ENCODE peak calls at places on chromosomes 7 and 10, in seven cellular contexts. One of them, this sample, is unnamed.

GRCh38 chr10:74681917-74682627 is 144.3 kb upstream of the KAT6B start:
- DNase-seq in heart left ventricle: no peak
- DNase-seq in pancreas: no peak
- DNase-seq in fibroblast of lung: peak; percentile 6
- DNase-seq in GM23248: peak; percentile 31
- DNase-seq in ovary: no peak
- DNase-seq in cardiac muscle cell: no peak
- DNase-seq in this sample: no peak

GRCh38 chr10:69958232-69958902 is 94.3 kb upstream of the MACROH2A2 start:
- DNase-seq in cardiac muscle cell: peak; percentile 52
- DNase-seq in heart left ventricle: no peak
- DNase-seq in fibroblast of lung: peak; percentile 63
- DNase-seq in ovary: no peak
- DNase-seq in GM23248: peak; percentile 66
- DNase-seq in pancreas: peak; percentile 16
- DNase-seq in this sample: no peak

GRCh38 chr7:37045786-37046185 is 321.5 kb upstream of the AOAH start:
- DNase-seq in heart left ventricle: no peak
- DNase-seq in GM23248: no peak
- DNase-seq in cardiac muscle cell: no peak
- DNase-seq in fibroblast of lung: no peak
- DNase-seq in ovary: no peak
- DNase-seq in pancreas: no peak
- DNase-seq in this sample: no peak

GRCh38 chr10:75319274-75319673 is 82.3 kb downstream of the ZNF503 start:
- DNase-seq in GM23248: no peak
- DNase-seq in heart left ventricle: no peak
- DNase-seq in fibroblast of lung: no peak
- DNase-seq in cardiac muscle cell: no peak
- DNase-seq in ovary: no peak
- DNase-seq in pancreas: no peak
- DNase-seq in this sample: no peak

GRCh38 chr10:30463944-30464451 is 30.0 kb downstream of the MAP3K8 start:
- DNase-seq in cardiac muscle cell: no peak
- DNase-seq in fibroblast of lung: no peak
- DNase-seq in heart left ventricle: no peak
- DNase-seq in GM23248: peak; percentile 36
- DNase-seq in pancreas: no peak
- DNase-seq in ovary: no peak
- DNase-seq in this sample: no peak

GRCh38 chr7:2815523-2816240 is 28.4 kb downstream of the GNA12 start:
- DNase-seq in ovary: no peak
- DNase-seq in heart left ventricle: no peak
- DNase-seq in GM23248: no peak
- DNase-seq in cardiac muscle cell: no peak
- DNase-seq in pancreas: no peak
- DNase-seq in fibroblast of lung: no peak
- DNase-seq in this sample: no peak

GRCh38 chr7:43294080-43294630 is 181.7 kb downstream of the HECW1 start:
- DNase-seq in cardiac muscle cell: no peak
- DNase-seq in ovary: no peak
- DNase-seq in GM23248: peak; percentile 87
- DNase-seq in pancreas: no peak
- DNase-seq in fibroblast of lung: peak; percentile 91
- DNase-seq in heart left ventricle: no peak
- DNase-seq in this sample: no peak

GRCh38 chr7:45092100-45092930 is 3.5 kb upstream of the NACAD start:
- DNase-seq in heart left ventricle: no peak
- DNase-seq in GM23248: peak; percentile 73
- DNase-seq in fibroblast of lung: peak; percentile 8
- DNase-seq in pancreas: no peak
- DNase-seq in ovary: no peak
- DNase-seq in cardiac muscle cell: no peak
- DNase-seq in this sample: no peak

GRCh38 chr10:86393858-86394472 is 27.4 kb upstream of the GRID1 start:
- DNase-seq in fibroblast of lung: no peak
- DNase-seq in GM23248: no peak
- DNase-seq in pancreas: no peak
- DNase-seq in cardiac muscle cell: no peak
- DNase-seq in ovary: no peak
- DNase-seq in heart left ventricle: no peak
- DNase-seq in this sample: no peak

GRCh38 chr10:132540456-132540855 is 2.9 kb downstream of the INPP5A start:
- DNase-seq in fibroblast of lung: peak; percentile 40
- DNase-seq in cardiac muscle cell: no peak
- DNase-seq in GM23248: peak; percentile 62
- DNase-seq in heart left ventricle: peak; percentile 44
- DNase-seq in pancreas: no peak
- DNase-seq in ovary: no peak
- DNase-seq in this sample: no peak

GRCh38 chr10:930415-931325 is 835 bp downstream of the LARP4B start:
- DNase-seq in GM23248: peak; percentile 76
- DNase-seq in ovary: peak; percentile 33
- DNase-seq in fibroblast of lung: peak; percentile 22
- DNase-seq in heart left ventricle: peak; percentile 29
- DNase-seq in pancreas: peak; percentile 40
- DNase-seq in cardiac muscle cell: peak; percentile 78
- DNase-seq in this sample: no peak

GRCh38 chr10:101939273-101939635 is 95.7 kb upstream of the KCNIP2 start:
- DNase-seq in cardiac muscle cell: no peak
- DNase-seq in fibroblast of lung: peak; percentile 97
- DNase-seq in ovary: no peak
- DNase-seq in GM23248: peak; percentile 90
- DNase-seq in pancreas: no peak
- DNase-seq in heart left ventricle: no peak
- DNase-seq in this sample: no peak

GRCh38 chr10:110610308-110610774 is 33.8 kb upstream of the RBM20 start:
- DNase-seq in GM23248: peak; percentile 70
- DNase-seq in fibroblast of lung: peak; percentile 56
- DNase-seq in cardiac muscle cell: peak; percentile 72
- DNase-seq in pancreas: peak; percentile 27
- DNase-seq in ovary: peak; percentile 16
- DNase-seq in heart left ventricle: peak; percentile 44
- DNase-seq in this sample: peak; percentile 4

GRCh38 chr10:73110345-73110849 is at the start of gene NUDT13:
- DNase-seq in cardiac muscle cell: peak; percentile 79
- DNase-seq in pancreas: peak; percentile 78
- DNase-seq in ovary: peak; percentile 69
- DNase-seq in fibroblast of lung: peak; percentile 81
- DNase-seq in GM23248: peak; percentile 88
- DNase-seq in heart left ventricle: peak; percentile 82
- DNase-seq in this sample: no peak

GRCh38 chr7:2309889-2310331 is 4.3 kb downstream of the SNX8 start:
- DNase-seq in GM23248: no peak
- DNase-seq in ovary: no peak
- DNase-seq in heart left ventricle: no peak
- DNase-seq in cardiac muscle cell: peak; percentile 17
- DNase-seq in fibroblast of lung: peak; percentile 87
- DNase-seq in pancreas: no peak
- DNase-seq in this sample: no peak

GRCh38 chr7:123230603-123231002 is 30.8 kb upstream of the SLC13A1 start:
- DNase-seq in pancreas: no peak
- DNase-seq in cardiac muscle cell: no peak
- DNase-seq in GM23248: no peak
- DNase-seq in fibroblast of lung: no peak
- DNase-seq in heart left ventricle: no peak
- DNase-seq in ovary: no peak
- DNase-seq in this sample: no peak

GRCh38 chr10:87844837-87845623 is 18.3 kb downstream of the KLLN start:
- DNase-seq in ovary: no peak
- DNase-seq in GM23248: peak; percentile 69
- DNase-seq in fibroblast of lung: peak; percentile 72
- DNase-seq in heart left ventricle: no peak
- DNase-seq in pancreas: no peak
- DNase-seq in cardiac muscle cell: no peak
- DNase-seq in this sample: no peak

GRCh38 chr10:129761166-129761565 is 202.9 kb downstream of the EBF3 start:
- DNase-seq in cardiac muscle cell: no peak
- DNase-seq in fibroblast of lung: no peak
- DNase-seq in pancreas: no peak
- DNase-seq in GM23248: no peak
- DNase-seq in heart left ventricle: no peak
- DNase-seq in ovary: no peak
- DNase-seq in this sample: no peak

GRCh38 chr10:117885206-117885605 is 161.5 kb downstream of the RAB11FIP2 start:
- DNase-seq in ovary: no peak
- DNase-seq in pancreas: no peak
- DNase-seq in fibroblast of lung: no peak
- DNase-seq in heart left ventricle: no peak
- DNase-seq in GM23248: peak; percentile 21
- DNase-seq in cardiac muscle cell: no peak
- DNase-seq in this sample: no peak

GRCh38 chr10:3781458-3782098 is 3.4 kb downstream of the KLF6 start:
- DNase-seq in cardiac muscle cell: no peak
- DNase-seq in ovary: peak; percentile 21
- DNase-seq in pancreas: peak; percentile 38
- DNase-seq in GM23248: peak; percentile 85
- DNase-seq in fibroblast of lung: peak; percentile 73
- DNase-seq in heart left ventricle: peak; percentile 72
- DNase-seq in this sample: no peak

GRCh38 chr10:44369296-44369695 is 15.6 kb downstream of the CXCL12 start:
- DNase-seq in heart left ventricle: no peak
- DNase-seq in pancreas: no peak
- DNase-seq in GM23248: peak; percentile 71
- DNase-seq in ovary: no peak
- DNase-seq in fibroblast of lung: no peak
- DNase-seq in cardiac muscle cell: no peak
- DNase-seq in this sample: no peak

GRCh38 chr7:83849135-83849534 is 200.2 kb upstream of the SEMA3E start:
- DNase-seq in pancreas: no peak
- DNase-seq in cardiac muscle cell: no peak
- DNase-seq in heart left ventricle: no peak
- DNase-seq in GM23248: peak; percentile 83
- DNase-seq in ovary: no peak
- DNase-seq in fibroblast of lung: peak; percentile 61
- DNase-seq in this sample: no peak

DNA sequence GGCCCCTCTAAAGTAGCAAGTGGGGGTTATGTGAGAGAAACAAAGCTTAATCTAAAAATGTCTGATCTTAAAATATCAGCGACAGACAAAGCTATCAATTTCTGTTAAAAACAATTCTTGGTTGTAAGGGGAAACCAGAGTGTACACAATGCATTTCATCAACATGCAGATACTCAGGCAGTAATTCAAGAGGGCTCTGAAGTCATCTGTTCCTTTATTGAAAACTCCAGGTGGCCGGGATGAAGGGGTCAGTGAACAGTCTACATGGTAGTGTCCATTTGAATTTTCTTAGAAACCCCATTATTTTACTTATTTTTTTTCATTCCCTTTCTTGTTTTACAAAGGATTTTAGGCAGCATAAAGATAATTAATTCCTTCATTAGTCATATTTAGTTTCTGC is 36.7 kb upstream of the BTBD16 start:
- DNase-seq in GM23248: no peak
- DNase-seq in fibroblast of lung: peak; percentile 13
- DNase-seq in pancreas: no peak
- DNase-seq in cardiac muscle cell: no peak
- DNase-seq in heart left ventricle: no peak
- DNase-seq in ovary: no peak
- DNase-seq in this sample: no peak
- H3K27ac ChIP-seq in GM23248: no peak overlapping the region
- H3K27ac ChIP-seq in fibroblast of lung: no peak overlapping the region
- H3K27ac ChIP-seq in pancreas: no peak overlapping the region
- H3K27ac ChIP-seq in cardiac muscle cell: peak overlapping the region; percentile 72
- H3K27ac ChIP-seq in heart left ventricle: peak overlapping the region; percentile 55
- H3K27ac ChIP-seq in ovary: no peak overlapping the region
- H3K27ac ChIP-seq in this sample: no peak overlapping the region

DNA sequence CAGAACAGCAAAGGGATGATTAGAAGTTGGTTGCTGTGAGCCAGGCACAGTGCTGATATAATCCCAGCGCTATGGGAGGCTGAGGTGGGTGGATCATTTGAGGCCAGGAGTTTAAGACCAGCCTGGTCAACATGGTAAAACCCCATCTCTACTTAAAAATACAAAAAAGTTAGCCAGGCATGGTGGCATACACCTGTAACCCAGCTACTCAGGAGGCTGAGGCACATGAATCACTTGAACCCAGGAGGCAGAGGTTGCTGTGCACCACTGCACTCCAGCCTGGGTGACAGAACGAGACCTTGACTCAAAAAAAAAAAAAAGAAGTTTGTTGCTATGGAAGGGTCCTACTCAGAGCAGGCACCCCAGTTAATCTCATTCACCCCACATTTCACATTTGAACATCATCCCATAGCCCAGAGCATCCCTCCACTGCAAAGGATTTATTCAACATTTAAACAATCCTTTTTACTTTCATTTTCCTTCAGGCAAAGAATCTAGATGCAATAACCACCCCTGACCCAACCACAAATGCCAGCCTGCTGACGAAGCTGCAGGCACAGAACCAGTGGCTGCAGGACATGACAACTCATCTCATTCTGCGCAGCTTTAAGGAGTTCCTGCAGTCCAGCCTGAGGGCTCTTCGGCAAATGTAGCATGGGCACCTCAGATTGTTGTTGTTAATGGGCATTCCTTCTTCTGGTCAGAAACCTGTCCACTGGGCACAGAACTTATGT is 4.1 kb downstream of the IL6 start:
- DNase-seq in fibroblast of lung: peak; percentile 77
- DNase-seq in ovary: no peak
- DNase-seq in heart left ventricle: no peak
- DNase-seq in cardiac muscle cell: no peak
- DNase-seq in GM23248: peak; percentile 88
- DNase-seq in pancreas: no peak
- DNase-seq in this sample: no peak
- H3K27ac ChIP-seq in fibroblast of lung: peak overlapping the region; percentile 55
- H3K27ac ChIP-seq in ovary: no peak overlapping the region
- H3K27ac ChIP-seq in heart left ventricle: no peak overlapping the region
- H3K27ac ChIP-seq in cardiac muscle cell: no peak overlapping the region
- H3K27ac ChIP-seq in GM23248: peak overlapping the region; percentile 56
- H3K27ac ChIP-seq in pancreas: no peak overlapping the region
- H3K27ac ChIP-seq in this sample: no peak overlapping the region

GRCh38 chr7:132404261-132404660 is 172.0 kb downstream of the PLXNA4 start:
- DNase-seq in heart left ventricle: no peak
- DNase-seq in GM23248: no peak
- DNase-seq in fibroblast of lung: no peak
- DNase-seq in ovary: no peak
- DNase-seq in pancreas: no peak
- DNase-seq in cardiac muscle cell: no peak
- DNase-seq in this sample: no peak
- H3K27ac ChIP-seq in heart left ventricle: no peak overlapping the region
- H3K27ac ChIP-seq in GM23248: no peak overlapping the region
- H3K27ac ChIP-seq in fibroblast of lung: no peak overlapping the region
- H3K27ac ChIP-seq in ovary: peak overlapping the region; percentile 69
- H3K27ac ChIP-seq in pancreas: no peak overlapping the region
- H3K27ac ChIP-seq in cardiac muscle cell: no peak overlapping the region
- H3K27ac ChIP-seq in this sample: no peak overlapping the region

DNA sequence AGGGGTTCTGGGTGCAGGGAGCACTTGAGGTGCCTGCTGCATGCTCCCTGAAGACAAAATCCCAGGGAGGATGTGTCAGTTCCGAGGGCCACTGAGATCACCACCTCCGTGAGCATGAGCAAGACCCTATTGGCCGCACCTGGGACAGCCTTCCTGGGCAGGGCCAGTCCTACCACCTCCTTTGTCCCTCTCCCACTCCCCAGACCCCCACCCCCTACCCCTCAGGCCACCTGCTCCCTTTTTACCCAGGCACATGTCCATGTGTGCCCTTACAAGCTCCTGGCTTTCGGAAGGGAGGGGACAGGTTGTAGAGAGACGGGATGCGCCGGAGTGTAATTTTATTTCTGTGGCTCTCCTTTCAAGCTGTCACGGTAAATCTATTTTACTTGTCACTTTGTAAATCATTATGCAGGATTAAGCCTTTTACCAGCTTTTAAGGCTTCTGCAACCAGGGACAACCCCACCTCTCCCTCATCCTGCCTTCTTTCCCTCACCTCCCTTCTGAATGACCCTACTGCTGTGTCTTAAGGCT is 20.9 kb downstream of the ZMIZ1 start:
- DNase-seq in cardiac muscle cell: no peak
- DNase-seq in ovary: no peak
- DNase-seq in GM23248: no peak
- DNase-seq in fibroblast of lung: no peak
- DNase-seq in pancreas: no peak
- DNase-seq in heart left ventricle: no peak
- DNase-seq in this sample: no peak
- H3K27ac ChIP-seq in cardiac muscle cell: peak overlapping the region; percentile 35
- H3K27ac ChIP-seq in ovary: no peak overlapping the region
- H3K27ac ChIP-seq in GM23248: no peak overlapping the region
- H3K27ac ChIP-seq in fibroblast of lung: no peak overlapping the region
- H3K27ac ChIP-seq in pancreas: no peak overlapping the region
- H3K27ac ChIP-seq in heart left ventricle: peak overlapping the region; percentile 38
- H3K27ac ChIP-seq in this sample: no peak overlapping the region

This sample was measured in caudate nucleus.